ENCODE peak calls at places on chromosomes 13 and 19, in seven cellular contexts. B is GM13977, F is left ventricle myocardium inferior, D is Calu3, R is fibroblast of lung, V is esophagus muscularis mucosa, O is fibroblast of the aortic adventitia. W is an unnamed sample.

GRCh38 chr19:52658595-52658994 is 20.4 kb upstream of the ZNF83 start:
- DNase-seq in B (no peak), D (no peak), V (no peak), F (no peak), R (no peak), O (no peak), W (no peak)

GRCh38 chr13:33119022-33119735 is 103.0 kb downstream of the KL start:
- DNase-seq in R (peak), V (no peak), D (no peak), F (no peak), O (peak), B (no peak), W (no peak)

GRCh38 chr13:112481458-112481857 is 105.3 kb downstream of the SPACA7 start:
- DNase-seq in O (no peak), V (no peak), D (no peak), R (peak), B (no peak), F (no peak), W (no peak)

GRCh38 chr19:39731685-39732084 is 6.1 kb downstream of the CLC start:
- DNase-seq in O (no peak), F (no peak), B (no peak), V (no peak), R (no peak), D (no peak), W (no peak)

GRCh38 chr13:26560456-26560855 is 3.0 kb downstream of the WASF3 start:
- DNase-seq in F (no peak), R (no peak), O (no peak), D (no peak), V (no peak), B (no peak), W (no peak)

GRCh38 chr13:105847532-105848295 is 687.7 kb downstream of the EFNB2 start:
- DNase-seq in R (peak), O (no peak), F (no peak), V (no peak), B (no peak), D (no peak), W (no peak)

GRCh38 chr19:45670670-45671453 is 2.8 kb downstream of the GIPR start:
- DNase-seq in O (peak), B (peak), V (no peak), F (peak), D (peak), R (peak), W (peak)

GRCh38 chr13:60318186-60318585 is 78.8 kb upstream of the TDRD3 start:
- DNase-seq in D (no peak), V (no peak), R (no peak), O (no peak), F (no peak), B (no peak), W (no peak)

GRCh38 chr13:99859178-99860177 is 112.1 kb downstream of the ZIC5 start:
- DNase-seq in B (no peak), R (no peak), F (no peak), D (no peak), V (peak), O (no peak), W (no peak)

DNA sequence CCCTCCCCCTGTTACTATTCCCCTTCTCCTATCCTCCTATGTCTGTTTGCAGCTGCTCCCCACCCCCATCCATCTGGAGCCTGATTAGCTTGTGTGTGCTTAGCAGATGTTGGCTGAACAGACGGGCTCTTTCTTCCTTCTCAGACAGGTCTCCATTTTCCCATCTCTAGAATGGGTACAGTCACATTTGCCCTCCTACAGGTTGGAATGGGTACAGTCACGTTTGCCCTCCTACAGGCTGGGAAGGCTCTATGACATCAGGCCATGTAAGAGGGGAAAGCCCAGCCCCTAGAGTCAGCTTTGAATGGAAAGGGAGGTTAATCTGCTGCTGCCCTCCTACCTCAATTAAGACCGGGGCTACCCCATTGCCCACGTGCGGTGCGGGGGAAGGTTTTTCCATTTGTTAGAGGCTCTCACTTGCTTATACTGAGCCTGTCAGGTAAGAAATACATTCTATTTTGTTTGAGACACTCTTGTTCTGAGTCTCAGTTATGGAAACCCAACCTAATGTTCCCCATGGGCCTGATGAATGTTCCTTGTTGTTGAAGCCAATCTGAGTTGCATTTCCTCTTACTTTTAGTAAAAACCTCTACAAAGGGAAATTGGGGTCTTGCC is 2.2 kb upstream of the CLEC17A start:
- DNase-seq in R (no peak), V (no peak), B (no peak), D (no peak), O (no peak), F (no peak), W (no peak)
- TF ChIP-seq CTCF in R (no peak), V (no peak), B (no peak), D (no peak), O (no peak), F (no peak), W (no peak)

GRCh38 chr13:64817721-64818120 is 2412.4 kb downstream of the PCDH9 start:
- DNase-seq in D (no peak), V (no peak), O (peak), B (no peak), R (peak), F (no peak), W (no peak)

GRCh38 chr13:64819081-64819480 is 2411.1 kb downstream of the PCDH9 start:
- DNase-seq in B (no peak), O (no peak), D (no peak), F (no peak), R (no peak), V (no peak), W (no peak)
- TF ChIP-seq CTCF in B (peak), O (no peak), D (no peak), F (no peak), R (peak), V (no peak), W (peak)

GRCh38 chr19:6417713-6418561 is 6.7 kb downstream of the KHSRP start:
- DNase-seq in B (no peak), O (no peak), V (no peak), F (no peak), R (peak), D (peak), W (no peak)
- TF ChIP-seq CTCF in B (peak), O (peak), V (peak), F (peak), R (peak), D (no peak), W (peak)

GRCh38 chr13:23889598-23890224 is 511 bp upstream of the MIPEP start:
- DNase-seq in D (no peak), R (peak), F (no peak), O (peak), V (no peak), B (no peak), W (no peak)
- TF ChIP-seq CTCF in D (no peak), R (no peak), F (no peak), O (no peak), V (no peak), B (no peak), W (peak)

GRCh38 chr19:54412877-54413276 is 2.4 kb upstream of the TTYH1 start:
- DNase-seq in R (no peak), V (no peak), B (no peak), F (no peak), O (no peak), D (no peak), W (no peak)
- TF ChIP-seq CTCF in R (no peak), V (no peak), B (no peak), F (no peak), O (no peak), D (no peak), W (no peak)

GRCh38 chr19:18588611-18589379 is at the start of gene REX1BD:
- DNase-seq in D (peak), O (peak), R (peak), F (peak), V (peak), B (peak), W (peak)

GRCh38 chr19:18589380-18590272 is 1.0 kb downstream of the REX1BD start:
- DNase-seq in D (peak), O (peak), V (no peak), R (peak), F (peak), B (peak), W (no peak)

GRCh38 chr19:18587962-18588610 is 512 bp upstream of the REX1BD start:
- DNase-seq in V (no peak), O (no peak), D (no peak), F (no peak), B (no peak), R (no peak), W (no peak)

GRCh38 chr19:18587561-18587960 is 1.0 kb upstream of the REX1BD start:
- DNase-seq in V (no peak), F (no peak), R (no peak), D (no peak), B (no peak), O (no peak), W (no peak)

GRCh38 chr19:18586311-18586710 is 2.3 kb upstream of the REX1BD start:
- DNase-seq in O (no peak), D (no peak), R (no peak), F (no peak), B (no peak), V (no peak), W (no peak)
- TF ChIP-seq CTCF in O (peak), D (no peak), R (no peak), F (no peak), B (peak), V (no peak), W (no peak)

W was measured in osteocyte.